ENCODE peak calls at places on chromosomes 13 and 19, in nine cellular contexts. One of them, this sample, is unnamed.

GRCh38 chr19:912181-913079 is 589 bp downstream of the R3HDM4 start:
- DNase-seq in breast epithelium: peak
- DNase-seq in progenitor cell of endocrine pancreas: no peak
- DNase-seq in activated CD8-positive, alpha-beta T cell treated with anti-CD3 and anti-CD28 coated beads for 36 hours: peak
- DNase-seq in psoas muscle: no peak
- DNase-seq in BE2C: no peak
- DNase-seq in cardiac fibroblast: no peak
- DNase-seq in lower leg skin: no peak
- DNase-seq in pancreas: peak
- DNase-seq in this sample: no peak

GRCh38 chr19:39448271-39448670 is 2.9 kb downstream of the SUPT5H start:
- DNase-seq in breast epithelium: no peak
- DNase-seq in progenitor cell of endocrine pancreas: no peak
- DNase-seq in activated CD8-positive, alpha-beta T cell treated with anti-CD3 and anti-CD28 coated beads for 36 hours: peak
- DNase-seq in psoas muscle: no peak
- DNase-seq in BE2C: no peak
- DNase-seq in cardiac fibroblast: peak
- DNase-seq in lower leg skin: no peak
- DNase-seq in pancreas: no peak
- DNase-seq in this sample: no peak

GRCh38 chr13:96652506-96652905 is 341.8 kb downstream of the OXGR1 start:
- DNase-seq in breast epithelium: no peak
- DNase-seq in progenitor cell of endocrine pancreas: no peak
- DNase-seq in activated CD8-positive, alpha-beta T cell treated with anti-CD3 and anti-CD28 coated beads for 36 hours: no peak
- DNase-seq in psoas muscle: no peak
- DNase-seq in BE2C: no peak
- DNase-seq in cardiac fibroblast: peak
- DNase-seq in lower leg skin: no peak
- DNase-seq in pancreas: no peak
- DNase-seq in this sample: no peak

GRCh38 chr13:44368599-44369368 is 4.8 kb upstream of the SERP2 start:
- DNase-seq in breast epithelium: no peak
- DNase-seq in progenitor cell of endocrine pancreas: no peak
- DNase-seq in activated CD8-positive, alpha-beta T cell treated with anti-CD3 and anti-CD28 coated beads for 36 hours: no peak
- DNase-seq in psoas muscle: no peak
- DNase-seq in BE2C: no peak
- DNase-seq in cardiac fibroblast: no peak
- DNase-seq in lower leg skin: no peak
- DNase-seq in pancreas: no peak
- DNase-seq in this sample: no peak

GRCh38 chr19:15869109-15869555 is 28.7 kb downstream of the CYP4F2 start:
- DNase-seq in breast epithelium: peak
- DNase-seq in progenitor cell of endocrine pancreas: no peak
- DNase-seq in activated CD8-positive, alpha-beta T cell treated with anti-CD3 and anti-CD28 coated beads for 36 hours: peak
- DNase-seq in psoas muscle: no peak
- DNase-seq in BE2C: peak
- DNase-seq in cardiac fibroblast: peak
- DNase-seq in lower leg skin: peak
- DNase-seq in pancreas: no peak
- DNase-seq in this sample: no peak

GRCh38 chr19:10321874-10322835 is 6.3 kb upstream of the FDX2 start:
- DNase-seq in breast epithelium: no peak
- DNase-seq in progenitor cell of endocrine pancreas: no peak
- DNase-seq in activated CD8-positive, alpha-beta T cell treated with anti-CD3 and anti-CD28 coated beads for 36 hours: no peak
- DNase-seq in psoas muscle: no peak
- DNase-seq in BE2C: no peak
- DNase-seq in cardiac fibroblast: no peak
- DNase-seq in lower leg skin: no peak
- DNase-seq in pancreas: no peak
- DNase-seq in this sample: no peak

GRCh38 chr13:98997738-98998641 is 20.1 kb upstream of the DOCK9 start:
- DNase-seq in breast epithelium: no peak
- DNase-seq in progenitor cell of endocrine pancreas: no peak
- DNase-seq in activated CD8-positive, alpha-beta T cell treated with anti-CD3 and anti-CD28 coated beads for 36 hours: peak
- DNase-seq in psoas muscle: peak
- DNase-seq in BE2C: no peak
- DNase-seq in cardiac fibroblast: no peak
- DNase-seq in lower leg skin: no peak
- DNase-seq in pancreas: no peak
- DNase-seq in this sample: no peak

GRCh38 chr13:25945596-25945995 is 106.2 kb downstream of the SHISA2 start:
- DNase-seq in breast epithelium: no peak
- DNase-seq in progenitor cell of endocrine pancreas: no peak
- DNase-seq in activated CD8-positive, alpha-beta T cell treated with anti-CD3 and anti-CD28 coated beads for 36 hours: no peak
- DNase-seq in psoas muscle: no peak
- DNase-seq in BE2C: no peak
- DNase-seq in cardiac fibroblast: no peak
- DNase-seq in lower leg skin: no peak
- DNase-seq in pancreas: no peak
- DNase-seq in this sample: no peak

GRCh38 chr19:11657307-11657706 is 60.0 kb downstream of the ZNF627 start:
- DNase-seq in breast epithelium: no peak
- DNase-seq in progenitor cell of endocrine pancreas: no peak
- DNase-seq in activated CD8-positive, alpha-beta T cell treated with anti-CD3 and anti-CD28 coated beads for 36 hours: no peak
- DNase-seq in psoas muscle: no peak
- DNase-seq in BE2C: no peak
- DNase-seq in cardiac fibroblast: no peak
- DNase-seq in lower leg skin: no peak
- DNase-seq in pancreas: no peak
- DNase-seq in this sample: no peak

GRCh38 chr13:24141333-24141910 is 19.1 kb upstream of the SPATA13 start:
- DNase-seq in breast epithelium: no peak
- DNase-seq in progenitor cell of endocrine pancreas: no peak
- DNase-seq in activated CD8-positive, alpha-beta T cell treated with anti-CD3 and anti-CD28 coated beads for 36 hours: no peak
- DNase-seq in psoas muscle: no peak
- DNase-seq in BE2C: no peak
- DNase-seq in cardiac fibroblast: no peak
- DNase-seq in lower leg skin: no peak
- DNase-seq in pancreas: no peak
- DNase-seq in this sample: no peak

GRCh38 chr19:55348317-55349034 is 6.0 kb downstream of the COX6B2 start:
- DNase-seq in breast epithelium: no peak
- DNase-seq in progenitor cell of endocrine pancreas: no peak
- DNase-seq in activated CD8-positive, alpha-beta T cell treated with anti-CD3 and anti-CD28 coated beads for 36 hours: no peak
- DNase-seq in psoas muscle: no peak
- DNase-seq in BE2C: no peak
- DNase-seq in cardiac fibroblast: no peak
- DNase-seq in lower leg skin: no peak
- DNase-seq in pancreas: no peak
- DNase-seq in this sample: no peak

GRCh38 chr13:112895521-112896465 is 73.2 kb upstream of the MCF2L start:
- DNase-seq in breast epithelium: no peak
- DNase-seq in progenitor cell of endocrine pancreas: no peak
- DNase-seq in activated CD8-positive, alpha-beta T cell treated with anti-CD3 and anti-CD28 coated beads for 36 hours: no peak
- DNase-seq in psoas muscle: no peak
- DNase-seq in BE2C: no peak
- DNase-seq in cardiac fibroblast: no peak
- DNase-seq in lower leg skin: no peak
- DNase-seq in pancreas: peak
- DNase-seq in this sample: no peak

GRCh38 chr19:43470288-43470687 is 4.9 kb upstream of the LYPD3 start:
- DNase-seq in breast epithelium: no peak
- DNase-seq in progenitor cell of endocrine pancreas: no peak
- DNase-seq in activated CD8-positive, alpha-beta T cell treated with anti-CD3 and anti-CD28 coated beads for 36 hours: peak
- DNase-seq in psoas muscle: no peak
- DNase-seq in BE2C: no peak
- DNase-seq in cardiac fibroblast: peak
- DNase-seq in lower leg skin: no peak
- DNase-seq in pancreas: no peak
- DNase-seq in this sample: no peak

GRCh38 chr13:50417597-50417996 is 402.4 kb downstream of the KCNRG start:
- DNase-seq in breast epithelium: no peak
- DNase-seq in progenitor cell of endocrine pancreas: no peak
- DNase-seq in activated CD8-positive, alpha-beta T cell treated with anti-CD3 and anti-CD28 coated beads for 36 hours: no peak
- DNase-seq in psoas muscle: peak
- DNase-seq in BE2C: no peak
- DNase-seq in cardiac fibroblast: peak
- DNase-seq in lower leg skin: no peak
- DNase-seq in pancreas: no peak
- DNase-seq in this sample: no peak

GRCh38 chr19:49592486-49593232 is 1.7 kb downstream of the PRR12 start:
- DNase-seq in breast epithelium: no peak
- DNase-seq in progenitor cell of endocrine pancreas: no peak
- DNase-seq in activated CD8-positive, alpha-beta T cell treated with anti-CD3 and anti-CD28 coated beads for 36 hours: peak
- DNase-seq in psoas muscle: no peak
- DNase-seq in BE2C: no peak
- DNase-seq in cardiac fibroblast: peak
- DNase-seq in lower leg skin: no peak
- DNase-seq in pancreas: peak
- DNase-seq in this sample: no peak

GRCh38 chr13:62357887-62358645 is 942.4 kb upstream of the PCDH20 start:
- DNase-seq in breast epithelium: no peak
- DNase-seq in progenitor cell of endocrine pancreas: peak
- DNase-seq in activated CD8-positive, alpha-beta T cell treated with anti-CD3 and anti-CD28 coated beads for 36 hours: no peak
- DNase-seq in psoas muscle: no peak
- DNase-seq in BE2C: peak
- DNase-seq in cardiac fibroblast: peak
- DNase-seq in lower leg skin: no peak
- DNase-seq in pancreas: no peak
- DNase-seq in this sample: no peak
- TF ChIP-seq CTCF in breast epithelium: no peak
- TF ChIP-seq CTCF in progenitor cell of endocrine pancreas: peak
- TF ChIP-seq CTCF in activated CD8-positive, alpha-beta T cell treated with anti-CD3 and anti-CD28 coated beads for 36 hours: no peak
- TF ChIP-seq CTCF in psoas muscle: no peak
- TF ChIP-seq CTCF in BE2C: peak
- TF ChIP-seq CTCF in cardiac fibroblast: peak
- TF ChIP-seq CTCF in lower leg skin: no peak
- TF ChIP-seq CTCF in pancreas: peak
- TF ChIP-seq CTCF in this sample: no peak

DNA sequence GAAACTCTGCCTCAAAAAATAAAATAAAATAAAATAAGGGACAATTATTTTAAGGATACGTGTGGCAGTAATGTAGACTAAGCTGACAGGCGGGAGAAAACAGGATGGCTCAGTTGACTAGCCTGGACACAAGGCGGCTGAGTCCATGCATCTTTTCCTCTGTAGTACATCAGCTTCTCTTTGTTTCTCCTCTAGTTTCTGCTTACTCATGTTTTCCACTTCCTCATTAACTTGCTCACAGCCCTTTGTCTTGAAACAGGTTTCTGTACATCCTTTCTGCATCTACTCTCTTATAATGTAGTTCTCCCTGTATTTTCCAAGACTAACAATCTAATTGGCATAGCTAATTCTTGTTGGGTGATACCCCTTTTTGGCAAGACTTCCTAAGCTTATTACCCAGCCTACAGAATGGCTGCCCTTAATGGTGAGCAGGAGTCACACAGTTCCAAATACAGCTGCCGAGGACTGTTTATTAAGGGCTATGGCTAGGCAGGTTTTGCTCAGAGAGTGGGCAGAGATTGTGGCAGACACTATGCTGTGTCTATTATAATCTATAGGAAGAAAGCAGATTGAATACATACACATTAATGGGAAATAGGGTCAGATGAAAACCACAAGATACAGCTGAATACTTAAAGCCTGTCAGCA is 58.7 kb upstream of the KLF5 start:
- DNase-seq in breast epithelium: no peak
- DNase-seq in progenitor cell of endocrine pancreas: no peak
- DNase-seq in activated CD8-positive, alpha-beta T cell treated with anti-CD3 and anti-CD28 coated beads for 36 hours: peak
- DNase-seq in psoas muscle: no peak
- DNase-seq in BE2C: no peak
- DNase-seq in cardiac fibroblast: peak
- DNase-seq in lower leg skin: no peak
- DNase-seq in pancreas: no peak
- DNase-seq in this sample: no peak
- TF ChIP-seq CTCF in breast epithelium: no peak
- TF ChIP-seq CTCF in progenitor cell of endocrine pancreas: no peak
- TF ChIP-seq CTCF in activated CD8-positive, alpha-beta T cell treated with anti-CD3 and anti-CD28 coated beads for 36 hours: no peak
- TF ChIP-seq CTCF in psoas muscle: no peak
- TF ChIP-seq CTCF in BE2C: no peak
- TF ChIP-seq CTCF in cardiac fibroblast: no peak
- TF ChIP-seq CTCF in lower leg skin: no peak
- TF ChIP-seq CTCF in pancreas: no peak
- TF ChIP-seq CTCF in this sample: no peak

GRCh38 chr19:53506728-53507127 is 31.2 kb upstream of the ZNF331 start:
- DNase-seq in breast epithelium: no peak
- DNase-seq in progenitor cell of endocrine pancreas: no peak
- DNase-seq in activated CD8-positive, alpha-beta T cell treated with anti-CD3 and anti-CD28 coated beads for 36 hours: no peak
- DNase-seq in psoas muscle: no peak
- DNase-seq in BE2C: no peak
- DNase-seq in cardiac fibroblast: no peak
- DNase-seq in lower leg skin: no peak
- DNase-seq in pancreas: no peak
- DNase-seq in this sample: no peak

GRCh38 chr19:53507523-53508442 is 30.2 kb upstream of the ZNF331 start:
- DNase-seq in breast epithelium: no peak
- DNase-seq in progenitor cell of endocrine pancreas: no peak
- DNase-seq in activated CD8-positive, alpha-beta T cell treated with anti-CD3 and anti-CD28 coated beads for 36 hours: no peak
- DNase-seq in psoas muscle: no peak
- DNase-seq in BE2C: no peak
- DNase-seq in cardiac fibroblast: no peak
- DNase-seq in lower leg skin: no peak
- DNase-seq in pancreas: no peak
- DNase-seq in this sample: no peak

GRCh38 chr19:53509443-53509842 is 28.5 kb upstream of the ZNF331 start:
- DNase-seq in breast epithelium: no peak
- DNase-seq in progenitor cell of endocrine pancreas: no peak
- DNase-seq in activated CD8-positive, alpha-beta T cell treated with anti-CD3 and anti-CD28 coated beads for 36 hours: no peak
- DNase-seq in psoas muscle: no peak
- DNase-seq in BE2C: no peak
- DNase-seq in cardiac fibroblast: no peak
- DNase-seq in lower leg skin: no peak
- DNase-seq in pancreas: no peak
- DNase-seq in this sample: no peak

GRCh38 chr19:53503126-53503525 is 34.8 kb upstream of the ZNF331 start:
- DNase-seq in breast epithelium: no peak
- DNase-seq in progenitor cell of endocrine pancreas: no peak
- DNase-seq in activated CD8-positive, alpha-beta T cell treated with anti-CD3 and anti-CD28 coated beads for 36 hours: no peak
- DNase-seq in psoas muscle: no peak
- DNase-seq in BE2C: no peak
- DNase-seq in cardiac fibroblast: no peak
- DNase-seq in lower leg skin: no peak
- DNase-seq in pancreas: no peak
- DNase-seq in this sample: no peak

GRCh38 chr19:53504903-53505302 is 33.0 kb upstream of the ZNF331 start:
- DNase-seq in breast epithelium: no peak
- DNase-seq in progenitor cell of endocrine pancreas: no peak
- DNase-seq in activated CD8-positive, alpha-beta T cell treated with anti-CD3 and anti-CD28 coated beads for 36 hours: no peak
- DNase-seq in psoas muscle: no peak
- DNase-seq in BE2C: no peak
- DNase-seq in cardiac fibroblast: peak
- DNase-seq in lower leg skin: no peak
- DNase-seq in pancreas: no peak
- DNase-seq in this sample: no peak
- TF ChIP-seq CTCF in breast epithelium: no peak
- TF ChIP-seq CTCF in progenitor cell of endocrine pancreas: no peak
- TF ChIP-seq CTCF in activated CD8-positive, alpha-beta T cell treated with anti-CD3 and anti-CD28 coated beads for 36 hours: no peak
- TF ChIP-seq CTCF in psoas muscle: no peak
- TF ChIP-seq CTCF in BE2C: no peak
- TF ChIP-seq CTCF in cardiac fibroblast: no peak
- TF ChIP-seq CTCF in lower leg skin: no peak
- TF ChIP-seq CTCF in pancreas: no peak
- TF ChIP-seq CTCF in this sample: no peak

DNA sequence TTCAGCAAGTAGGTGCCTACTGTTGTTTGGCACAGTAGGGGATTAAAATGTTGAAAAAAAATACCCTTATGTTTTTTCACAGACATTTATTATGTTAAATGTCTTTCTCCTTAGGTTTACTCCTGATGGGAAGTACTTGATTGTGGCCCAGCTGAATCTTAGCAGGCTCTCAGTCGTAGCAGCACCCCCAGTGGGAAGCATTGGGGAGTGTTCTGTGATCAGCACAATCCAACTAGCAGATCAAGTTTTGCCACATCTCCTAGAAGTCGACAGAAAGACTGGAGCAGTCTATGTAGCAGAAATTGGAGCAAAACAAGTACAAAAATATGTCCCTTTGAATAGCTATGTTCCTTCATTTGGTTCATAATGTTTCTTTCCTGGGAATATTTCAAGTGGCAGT is 9.3 kb downstream of the NHLRC3 start:
- DNase-seq in breast epithelium: no peak
- DNase-seq in progenitor cell of endocrine pancreas: no peak
- DNase-seq in activated CD8-positive, alpha-beta T cell treated with anti-CD3 and anti-CD28 coated beads for 36 hours: no peak
- DNase-seq in psoas muscle: no peak
- DNase-seq in BE2C: peak
- DNase-seq in cardiac fibroblast: no peak
- DNase-seq in lower leg skin: no peak
- DNase-seq in pancreas: no peak
- DNase-seq in this sample: no peak
- TF ChIP-seq CTCF in breast epithelium: no peak
- TF ChIP-seq CTCF in progenitor cell of endocrine pancreas: peak
- TF ChIP-seq CTCF in activated CD8-positive, alpha-beta T cell treated with anti-CD3 and anti-CD28 coated beads for 36 hours: no peak
- TF ChIP-seq CTCF in psoas muscle: no peak
- TF ChIP-seq CTCF in BE2C: peak
- TF ChIP-seq CTCF in cardiac fibroblast: no peak
- TF ChIP-seq CTCF in lower leg skin: no peak
- TF ChIP-seq CTCF in pancreas: no peak
- TF ChIP-seq CTCF in this sample: peak

This sample was measured in esophagus squamous epithelium.